ENCODE peak calls at places on chromosomes 7 and 10, in eight cellular contexts. S is transverse colon, B is lower leg skin, R is DND-41, H is H1, A is heart right ventricle, Y is AG04450, I is WTC11. V is an unnamed sample.
A peak's percentile ranks its signal among the peaks of the same experiment; 100 is the strongest.

GRCh38 chr10:131271195-131271880 is 40.2 kb downstream of the TCERG1L start:
- DNase-seq in S (no peak), B (no peak), R (no peak), H (no peak), A (no peak), Y (no peak), I (no peak), V (no peak)

GRCh38 chr7:95687759-95688343 is 84.5 kb upstream of the DYNC1I1 start:
- DNase-seq in S (no peak), B (no peak), R (peak; percentile 24), H (no peak), A (no peak), Y (no peak), I (no peak), V (no peak)

GRCh38 chr7:17331891-17332501 is 33.5 kb downstream of the AHR start:
- DNase-seq in S (no peak), B (no peak), R (no peak), H (no peak), A (no peak), Y (no peak), I (no peak), V (no peak)

GRCh38 chr7:87687653-87688254 is 59.6 kb downstream of the RUNDC3B start:
- DNase-seq in S (no peak), B (no peak), R (no peak), H (no peak), A (no peak), Y (no peak), I (no peak), V (no peak)

GRCh38 chr7:18755793-18756192 is 260.2 kb downstream of the HDAC9 start:
- DNase-seq in S (no peak), B (no peak), R (no peak), H (no peak), A (no peak), Y (no peak), I (no peak), V (no peak)

GRCh38 chr10:125060851-125061556 is 99.4 kb downstream of the CTBP2 start:
- DNase-seq in S (peak; percentile 89), B (peak; percentile 83), R (peak; percentile 56), H (peak; percentile 85), A (peak; percentile 84), Y (peak; percentile 56), I (peak; percentile 74), V (peak; percentile 66)

GRCh38 chr7:82291931-82292330 is 151.6 kb downstream of the CACNA2D1 start:
- DNase-seq in S (no peak), B (no peak), R (no peak), H (no peak), A (no peak), Y (no peak), I (no peak), V (no peak)

GRCh38 chr10:107496594-107496993 is 332.1 kb upstream of the SORCS1 start:
- DNase-seq in S (no peak), B (no peak), R (no peak), H (no peak), A (no peak), Y (no peak), I (no peak), V (no peak)

GRCh38 chr7:77409005-77409738 is 7.0 kb downstream of the GSAP start:
- DNase-seq in S (no peak), B (no peak), R (no peak), H (no peak), A (no peak), Y (no peak), I (no peak), V (no peak)

GRCh38 chr7:131431289-131431688 is 103.6 kb downstream of the MKLN1 start:
- DNase-seq in S (peak; percentile 10), B (peak; percentile 28), R (no peak), H (no peak), A (no peak), Y (no peak), I (no peak), V (no peak)

GRCh38 chr7:131056007-131056406 is 271.7 kb upstream of the MKLN1 start:
- DNase-seq in S (no peak), B (no peak), R (no peak), H (no peak), A (no peak), Y (no peak), I (no peak), V (no peak)

DNA sequence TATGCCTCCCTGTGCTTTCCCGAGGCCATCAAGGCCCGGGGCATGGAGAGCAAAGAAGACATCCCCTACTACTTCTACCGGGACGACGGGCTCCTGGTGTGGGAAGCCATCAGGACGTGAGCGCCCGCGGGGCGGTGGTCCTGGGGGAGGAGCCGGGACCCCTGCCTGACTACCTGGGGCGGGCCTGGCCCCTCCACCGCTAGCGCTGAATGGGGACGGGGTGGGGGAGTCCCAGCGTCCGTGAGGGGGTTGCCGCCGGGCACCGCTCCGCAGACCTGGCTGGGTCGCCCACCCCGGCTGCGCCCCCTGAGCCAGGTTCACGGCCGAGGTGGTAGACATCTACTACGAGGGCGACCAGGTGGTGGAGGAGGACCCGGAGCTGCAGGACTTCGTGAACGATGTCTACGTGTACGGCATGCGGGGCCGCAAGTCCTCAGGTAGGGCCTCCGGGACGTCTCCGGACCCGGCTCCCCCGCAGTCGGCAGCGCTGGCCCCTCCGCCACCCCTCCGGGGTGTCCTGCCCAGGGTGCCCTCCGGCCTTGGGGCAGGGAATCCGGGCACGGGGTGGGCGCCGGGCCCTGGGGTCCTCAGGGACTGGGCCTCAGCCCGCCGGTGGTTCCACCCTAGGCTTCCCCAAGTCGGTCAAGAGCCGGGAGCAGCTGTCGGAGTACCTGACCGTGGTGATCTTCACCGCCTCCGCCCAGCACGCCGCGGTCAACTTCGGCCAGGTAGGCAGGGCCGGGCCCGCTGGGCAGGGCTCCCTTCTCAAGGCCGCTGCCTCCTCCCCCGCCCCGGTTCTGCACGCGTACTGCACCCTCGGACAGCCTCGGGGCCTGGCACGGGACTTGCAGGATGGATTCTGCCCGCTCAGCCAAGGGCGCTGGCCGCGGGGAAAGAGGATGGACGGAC is 69.3 kb downstream of the ALOX5 start:
- DNase-seq in S (no peak), B (no peak), R (no peak), H (peak; percentile 45), A (no peak), Y (no peak), I (no peak), V (no peak)
- TF ChIP-seq CTCF in S (no peak), B (no peak), R (no peak), H (no peak), A (no peak), Y (no peak), I (no peak), V (no peak)

DNA sequence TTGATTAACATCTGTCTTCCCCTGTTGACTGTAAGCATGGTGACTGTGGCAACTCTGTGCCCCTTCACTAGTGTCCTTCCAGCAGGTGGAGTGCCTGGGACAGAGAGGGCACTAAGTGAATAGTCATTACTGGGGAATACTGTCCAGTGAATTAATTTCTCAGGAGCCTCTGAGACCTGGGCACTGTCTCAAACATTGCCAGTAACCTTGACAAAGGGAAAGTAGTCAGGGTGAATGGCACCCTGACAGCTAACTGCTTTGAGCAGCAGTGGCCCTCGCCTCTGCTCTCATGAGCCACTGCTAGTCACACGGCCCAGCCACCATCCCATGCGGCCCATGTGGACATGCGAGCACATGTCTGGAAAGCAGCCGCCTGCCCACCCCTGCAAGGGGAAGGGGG is 13.1 kb upstream of the GRB10 start:
- DNase-seq in S (no peak), B (no peak), R (no peak), H (no peak), A (no peak), Y (no peak), I (no peak), V (no peak)
- TF ChIP-seq CTCF in S (no peak), B (no peak), R (no peak), H (no peak), A (peak; percentile 15), Y (no peak), I (no peak), V (no peak)

DNA sequence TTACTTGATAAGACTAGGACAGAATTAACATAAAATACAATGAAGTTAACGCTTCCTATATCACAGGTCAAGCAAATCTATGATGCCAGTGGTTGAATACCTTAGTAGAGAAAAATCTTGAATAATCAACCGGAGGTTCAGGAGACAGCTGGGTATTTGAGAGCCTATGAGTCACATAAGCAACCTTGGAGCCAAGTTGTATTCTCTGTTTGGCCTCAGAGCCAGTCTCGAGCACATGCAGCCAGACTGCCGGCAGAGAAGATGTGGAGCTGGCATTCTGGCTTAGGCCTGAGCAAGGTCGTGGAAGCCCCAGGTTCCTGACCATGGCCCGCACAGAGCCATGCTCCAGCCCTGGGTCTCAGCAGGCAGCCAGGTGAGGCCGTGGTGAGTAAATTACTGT is 90.3 kb downstream of the FAM204A start:
- DNase-seq in S (no peak), B (no peak), R (no peak), H (no peak), A (no peak), Y (no peak), I (no peak), V (no peak)
- TF ChIP-seq CTCF in S (no peak), B (no peak), R (no peak), H (no peak), A (no peak), Y (no peak), I (no peak), V (no peak)

DNA sequence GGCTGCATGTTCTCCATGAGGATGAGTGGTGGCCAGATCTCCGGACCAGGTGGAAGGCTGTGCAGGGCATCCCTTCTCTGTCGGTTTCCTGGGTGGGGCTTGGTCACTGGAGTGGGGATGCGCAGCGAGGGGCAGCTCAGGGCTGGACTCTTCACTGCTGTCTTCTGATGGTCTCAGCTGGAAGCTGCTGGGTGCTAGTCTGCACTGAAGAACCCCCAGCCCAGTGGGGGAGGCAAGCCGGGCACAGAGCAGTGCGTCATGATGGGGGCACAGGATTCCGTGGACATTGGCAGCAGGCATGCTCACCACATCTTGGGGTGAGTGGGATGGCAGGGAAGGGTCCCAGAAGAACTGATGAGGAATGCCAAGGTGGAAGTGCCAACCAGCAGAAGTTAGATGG is 39.8 kb downstream of the EEPD1 start:
- DNase-seq in S (no peak), B (no peak), R (no peak), H (no peak), A (no peak), Y (no peak), I (no peak), V (no peak)
- TF ChIP-seq CTCF in S (no peak), B (no peak), R (no peak), H (no peak), A (no peak), Y (no peak), I (no peak), V (no peak)

DNA sequence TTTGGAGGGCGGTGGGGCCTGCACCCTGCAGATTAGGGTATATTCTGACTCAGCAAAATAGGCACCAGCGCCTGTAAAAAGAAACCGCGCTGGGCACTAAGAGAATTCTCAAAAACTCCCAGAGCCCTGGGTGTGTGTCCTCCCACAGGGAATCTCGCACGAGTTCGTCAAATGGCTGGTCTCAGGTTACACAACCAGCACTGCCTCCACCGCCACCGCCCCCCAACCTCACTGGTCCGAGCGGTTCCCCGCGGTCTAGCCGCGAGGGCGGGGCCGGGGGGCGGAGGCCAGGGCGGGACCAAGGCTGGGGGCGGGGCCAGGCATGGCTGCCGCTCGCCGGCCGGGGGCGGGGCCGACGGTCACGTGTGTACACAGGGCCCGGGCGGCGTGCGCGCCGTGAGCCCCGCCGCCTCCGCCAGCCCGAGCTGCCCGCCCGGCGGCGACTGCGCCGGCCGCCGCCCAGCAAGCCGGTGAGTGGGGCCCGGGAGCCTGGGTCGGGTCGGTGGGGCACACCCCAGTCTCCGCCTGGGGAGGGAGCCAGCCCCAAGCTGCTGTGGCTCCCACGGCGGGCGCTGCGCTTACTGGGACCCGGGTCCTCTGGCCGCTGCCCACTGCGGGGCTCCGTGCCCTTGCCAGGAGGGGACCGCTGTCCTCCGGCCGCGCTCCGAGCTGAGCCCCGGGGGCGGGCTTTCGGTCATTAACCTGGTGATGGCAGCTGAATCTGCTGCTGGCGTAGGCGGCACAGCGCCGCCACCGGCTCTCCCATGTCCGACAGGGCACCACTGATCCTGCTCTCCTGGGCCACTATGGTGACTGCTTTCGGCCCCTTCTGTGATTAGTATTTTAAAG is at the start of gene GPR146:
- DNase-seq in S (peak; percentile 98), B (peak; percentile 95), R (peak; percentile 93), H (peak; percentile 98), A (peak; percentile 99), Y (peak; percentile 87), I (peak; percentile 99), V (peak; percentile 93)
- TF ChIP-seq CTCF in S (peak; percentile 62), B (no peak), R (no peak), H (peak; percentile 64), A (peak; percentile 72), Y (peak; percentile 51), I (peak; percentile 18), V (peak; percentile 63)